ENCODE peak calls at places on chromosome 7, in six cellular contexts. W is memory B cell; G is stimulated activated CD4-positive, alpha-beta T cell treated with anti-CD3 and anti-CD28 coated beads, Interleukin-4, amount 100 ng/mL, for 4 hours; U is CD8-positive, alpha-beta memory T cell; P is RKO; I is left lung. H is an unnamed sample.

GRCh38 chr7:154777023-154777422 is 225.9 kb downstream of the PAXIP1 start:
- DNase-seq in W (no peak), G (no peak), U (no peak), P (peak), I (no peak), H (no peak)

GRCh38 chr7:141575164-141575563 is 24.0 kb downstream of the AGK start:
- DNase-seq in W (no peak), G (no peak), U (no peak), P (no peak), I (no peak), H (no peak)

GRCh38 chr7:90625562-90625961 is 29.4 kb downstream of the CDK14 start:
- DNase-seq in W (no peak), G (no peak), U (no peak), P (no peak), I (no peak), H (peak)

GRCh38 chr7:45108863-45109262 is 2.6 kb downstream of the TBRG4 start:
- DNase-seq in W (no peak), G (no peak), U (no peak), P (no peak), I (no peak), H (peak)

GRCh38 chr7:45230611-45231165 is 73.1 kb downstream of the RAMP3 start:
- DNase-seq in W (no peak), G (no peak), U (no peak), P (no peak), I (no peak), H (no peak)

GRCh38 chr7:27277628-27278027 is 35.0 kb downstream of the EVX1 start:
- DNase-seq in W (no peak), G (no peak), U (no peak), P (peak), I (no peak), H (no peak)

GRCh38 chr7:71303566-71303965 is 171.6 kb downstream of the GALNT17 start:
- DNase-seq in W (no peak), G (no peak), U (no peak), P (no peak), I (no peak), H (no peak)

GRCh38 chr7:98420966-98421612 is 20.2 kb upstream of the BAIAP2L1 start:
- DNase-seq in W (peak), G (peak), U (peak), P (no peak), I (peak), H (peak)

GRCh38 chr7:158094671-158095256 is 492.9 kb downstream of the PTPRN2 start:
- DNase-seq in W (no peak), G (no peak), U (no peak), P (no peak), I (peak), H (no peak)

GRCh38 chr7:134890246-134891240 is 95.8 kb upstream of the AGBL3 start:
- DNase-seq in W (no peak), G (no peak), U (no peak), P (no peak), I (no peak), H (no peak)

GRCh38 chr7:155920068-155920461 is 107.8 kb upstream of the SHH start:
- DNase-seq in W (no peak), G (no peak), U (no peak), P (no peak), I (no peak), H (no peak)

GRCh38 chr7:13800694-13801448 is 188.6 kb downstream of the ETV1 start:
- DNase-seq in W (no peak), G (no peak), U (peak), P (peak), I (no peak), H (no peak)

GRCh38 chr7:139871276-139871675 is 42.2 kb downstream of the TBXAS1 start:
- DNase-seq in W (no peak), G (no peak), U (no peak), P (no peak), I (no peak), H (no peak)

GRCh38 chr7:17234398-17235021 is 63.9 kb upstream of the AHR start:
- DNase-seq in W (peak), G (peak), U (peak), P (peak), I (no peak), H (no peak)

GRCh38 chr7:45682358-45682735 is 108.2 kb downstream of the ADCY1 start:
- DNase-seq in W (no peak), G (no peak), U (no peak), P (no peak), I (no peak), H (no peak)

GRCh38 chr7:127938588-127938987 is 92.6 kb downstream of the LRRC4 start:
- DNase-seq in W (no peak), G (no peak), U (no peak), P (peak), I (no peak), H (no peak)